ENCODE peak calls at places on chromosomes 11 and 22, in six cellular contexts. One of them, this sample, is unnamed.

GRCh38 chr22:19756288-19757128 is 4.1 kb upstream of the TBX1 start:
- DNase-seq in HCT116: peak; percentile 34
- DNase-seq in fibroblast of lung: no peak
- DNase-seq in A673: peak; percentile 40
- DNase-seq in mammary epithelial cell: peak; percentile 48
- DNase-seq in psoas muscle: no peak
- DNase-seq in this sample: peak; percentile 79

GRCh38 chr22:20024225-20025087 is 3.5 kb downstream of the TANGO2 start:
- DNase-seq in HCT116: no peak
- DNase-seq in mammary epithelial cell: no peak
- DNase-seq in A673: no peak
- DNase-seq in psoas muscle: peak; percentile 53
- DNase-seq in fibroblast of lung: no peak
- DNase-seq in this sample: no peak

GRCh38 chr11:12765428-12765827 is 91.2 kb downstream of the TEAD1 start:
- DNase-seq in psoas muscle: no peak
- DNase-seq in HCT116: no peak
- DNase-seq in mammary epithelial cell: no peak
- DNase-seq in fibroblast of lung: no peak
- DNase-seq in A673: peak; percentile 63
- DNase-seq in this sample: no peak

GRCh38 chr11:34732831-34733230 is 111.9 kb downstream of the EHF start:
- DNase-seq in mammary epithelial cell: no peak
- DNase-seq in HCT116: no peak
- DNase-seq in A673: no peak
- DNase-seq in fibroblast of lung: no peak
- DNase-seq in psoas muscle: no peak
- DNase-seq in this sample: no peak

GRCh38 chr11:61467609-61468401 is 37.9 kb downstream of the SDHAF2 start:
- DNase-seq in mammary epithelial cell: peak; percentile 27
- DNase-seq in HCT116: no peak
- DNase-seq in A673: no peak
- DNase-seq in fibroblast of lung: no peak
- DNase-seq in psoas muscle: no peak
- DNase-seq in this sample: no peak

GRCh38 chr22:46346680-46347405 is 11.3 kb downstream of the TRMU start:
- DNase-seq in HCT116: no peak
- DNase-seq in mammary epithelial cell: no peak
- DNase-seq in fibroblast of lung: no peak
- DNase-seq in psoas muscle: peak; percentile 36
- DNase-seq in A673: no peak
- DNase-seq in this sample: peak; percentile 53

GRCh38 chr11:69874984-69875673 is 55.9 kb upstream of the FGF3 start:
- DNase-seq in A673: no peak
- DNase-seq in fibroblast of lung: no peak
- DNase-seq in mammary epithelial cell: no peak
- DNase-seq in psoas muscle: no peak
- DNase-seq in HCT116: no peak
- DNase-seq in this sample: peak; percentile 20

GRCh38 chr11:102476812-102477211 is 24.2 kb upstream of the TMEM123 start:
- DNase-seq in psoas muscle: no peak
- DNase-seq in A673: no peak
- DNase-seq in mammary epithelial cell: peak; percentile 68
- DNase-seq in fibroblast of lung: no peak
- DNase-seq in HCT116: no peak
- DNase-seq in this sample: no peak

GRCh38 chr11:82998697-82999096 is 73.0 kb downstream of the RAB30 start:
- DNase-seq in A673: no peak
- DNase-seq in mammary epithelial cell: no peak
- DNase-seq in fibroblast of lung: no peak
- DNase-seq in psoas muscle: no peak
- DNase-seq in HCT116: no peak
- DNase-seq in this sample: no peak

GRCh38 chr11:7046474-7046873 is 26.2 kb downstream of the NLRP14 start:
- DNase-seq in mammary epithelial cell: peak; percentile 7
- DNase-seq in HCT116: no peak
- DNase-seq in A673: no peak
- DNase-seq in fibroblast of lung: peak; percentile 71
- DNase-seq in psoas muscle: no peak
- DNase-seq in this sample: no peak

GRCh38 chr11:23112987-23113886 is 253.0 kb upstream of the CCDC179 start:
- DNase-seq in HCT116: no peak
- DNase-seq in fibroblast of lung: peak; percentile 55
- DNase-seq in psoas muscle: no peak
- DNase-seq in mammary epithelial cell: peak; percentile 41
- DNase-seq in A673: peak; percentile 28
- DNase-seq in this sample: no peak

GRCh38 chr11:10459029-10459970 is 4.2 kb downstream of the AMPD3 start:
- DNase-seq in fibroblast of lung: no peak
- DNase-seq in HCT116: no peak
- DNase-seq in psoas muscle: no peak
- DNase-seq in mammary epithelial cell: no peak
- DNase-seq in A673: no peak
- DNase-seq in this sample: no peak

GRCh38 chr11:84865791-84866535 is 761.2 kb downstream of the DLG2 start:
- DNase-seq in psoas muscle: no peak
- DNase-seq in mammary epithelial cell: no peak
- DNase-seq in A673: no peak
- DNase-seq in fibroblast of lung: no peak
- DNase-seq in HCT116: no peak
- DNase-seq in this sample: no peak

GRCh38 chr11:37504066-37504611 is 906.1 kb upstream of the RAG2 start:
- DNase-seq in mammary epithelial cell: peak; percentile 98
- DNase-seq in fibroblast of lung: peak; percentile 98
- DNase-seq in HCT116: no peak
- DNase-seq in A673: peak; percentile 59
- DNase-seq in psoas muscle: no peak
- DNase-seq in this sample: no peak

GRCh38 chr22:30864441-30865420 is 103.8 kb downstream of the MORC2 start:
- DNase-seq in mammary epithelial cell: no peak
- DNase-seq in A673: no peak
- DNase-seq in fibroblast of lung: no peak
- DNase-seq in psoas muscle: no peak
- DNase-seq in HCT116: no peak
- DNase-seq in this sample: no peak

GRCh38 chr11:108586600-108586999 is 7.0 kb downstream of the EXPH5 start:
- DNase-seq in fibroblast of lung: no peak
- DNase-seq in mammary epithelial cell: no peak
- DNase-seq in HCT116: no peak
- DNase-seq in A673: no peak
- DNase-seq in psoas muscle: no peak
- DNase-seq in this sample: no peak

GRCh38 chr11:130666781-130667251 is 218.4 kb downstream of the ADAMTS15 start:
- DNase-seq in fibroblast of lung: peak; percentile 80
- DNase-seq in HCT116: no peak
- DNase-seq in psoas muscle: no peak
- DNase-seq in mammary epithelial cell: no peak
- DNase-seq in A673: peak; percentile 52
- DNase-seq in this sample: no peak

GRCh38 chr11:129930306-129930705 is 34.9 kb upstream of the NFRKB start:
- DNase-seq in A673: no peak
- DNase-seq in mammary epithelial cell: peak; percentile 76
- DNase-seq in HCT116: no peak
- DNase-seq in fibroblast of lung: peak; percentile 45
- DNase-seq in psoas muscle: no peak
- DNase-seq in this sample: no peak

GRCh38 chr11:6612816-6613136 is 760 bp upstream of the TAF10 start:
- DNase-seq in mammary epithelial cell: no peak
- DNase-seq in fibroblast of lung: no peak
- DNase-seq in A673: no peak
- DNase-seq in psoas muscle: peak; percentile 51
- DNase-seq in HCT116: peak; percentile 41
- DNase-seq in this sample: no peak

GRCh38 chr22:42610211-42610610 is 4.5 kb downstream of the POLDIP3 start:
- DNase-seq in psoas muscle: no peak
- DNase-seq in fibroblast of lung: no peak
- DNase-seq in A673: peak; percentile 83
- DNase-seq in HCT116: no peak
- DNase-seq in mammary epithelial cell: no peak
- DNase-seq in this sample: no peak

GRCh38 chr22:42604403-42604802 is 10.3 kb downstream of the POLDIP3 start:
- DNase-seq in fibroblast of lung: peak; percentile 59
- DNase-seq in mammary epithelial cell: no peak
- DNase-seq in A673: no peak
- DNase-seq in psoas muscle: no peak
- DNase-seq in HCT116: no peak
- DNase-seq in this sample: no peak

GRCh38 chr22:42612336-42612735 is 2.3 kb downstream of the POLDIP3 start:
- DNase-seq in fibroblast of lung: no peak
- DNase-seq in psoas muscle: no peak
- DNase-seq in A673: no peak
- DNase-seq in mammary epithelial cell: no peak
- DNase-seq in HCT116: no peak
- DNase-seq in this sample: no peak

GRCh38 chr22:42611076-42611475 is 3.6 kb downstream of the POLDIP3 start:
- DNase-seq in HCT116: no peak
- DNase-seq in A673: no peak
- DNase-seq in mammary epithelial cell: no peak
- DNase-seq in fibroblast of lung: no peak
- DNase-seq in psoas muscle: no peak
- DNase-seq in this sample: no peak

GRCh38 chr22:42608481-42609361 is 6.0 kb downstream of the POLDIP3 start:
- DNase-seq in HCT116: no peak
- DNase-seq in fibroblast of lung: peak; percentile 78
- DNase-seq in psoas muscle: no peak
- DNase-seq in mammary epithelial cell: peak; percentile 89
- DNase-seq in A673: peak; percentile 95
- DNase-seq in this sample: no peak
- H3K4me1 ChIP-seq in HCT116: peaks cover 25% of the 10 kb centered on the region
- H3K4me1 ChIP-seq in fibroblast of lung: peaks cover 35% of the 10 kb centered on the region
- H3K4me1 ChIP-seq in psoas muscle: peaks cover 51% of the 10 kb centered on the region
- H3K4me1 ChIP-seq in mammary epithelial cell: peaks cover 31% of the 10 kb centered on the region
- H3K4me1 ChIP-seq in A673: peaks cover 51% of the 10 kb centered on the region
- H3K4me1 ChIP-seq in this sample: peaks cover 74% of the 10 kb centered on the region

GRCh38 chr22:22125579-22126468 is 118.8 kb upstream of the VPREB1 start:
- DNase-seq in HCT116: no peak
- DNase-seq in psoas muscle: no peak
- DNase-seq in fibroblast of lung: no peak
- DNase-seq in mammary epithelial cell: no peak
- DNase-seq in A673: no peak
- DNase-seq in this sample: no peak

GRCh38 chr22:22127100-22127499 is 117.5 kb upstream of the VPREB1 start:
- DNase-seq in A673: no peak
- DNase-seq in psoas muscle: no peak
- DNase-seq in fibroblast of lung: no peak
- DNase-seq in mammary epithelial cell: no peak
- DNase-seq in HCT116: no peak
- DNase-seq in this sample: no peak

GRCh38 chr22:22129387-22129786 is 115.2 kb upstream of the VPREB1 start:
- DNase-seq in mammary epithelial cell: no peak
- DNase-seq in A673: no peak
- DNase-seq in HCT116: no peak
- DNase-seq in psoas muscle: no peak
- DNase-seq in fibroblast of lung: no peak
- DNase-seq in this sample: no peak

GRCh38 chr22:22130956-22131355 is 113.6 kb upstream of the VPREB1 start:
- DNase-seq in psoas muscle: no peak
- DNase-seq in HCT116: no peak
- DNase-seq in mammary epithelial cell: no peak
- DNase-seq in fibroblast of lung: no peak
- DNase-seq in A673: no peak
- DNase-seq in this sample: no peak

GRCh38 chr22:22128440-22128839 is 116.1 kb upstream of the VPREB1 start:
- DNase-seq in A673: no peak
- DNase-seq in mammary epithelial cell: no peak
- DNase-seq in fibroblast of lung: no peak
- DNase-seq in psoas muscle: no peak
- DNase-seq in HCT116: no peak
- DNase-seq in this sample: no peak
- H3K27me3 ChIP-seq in A673: peaks cover 35% of the 10 kb centered on the region
- H3K27me3 ChIP-seq in mammary epithelial cell: no peaks in the 10 kb centered on the region
- H3K27me3 ChIP-seq in fibroblast of lung: peaks cover 2% of the 10 kb centered on the region
- H3K27me3 ChIP-seq in psoas muscle: peaks cover 4% of the 10 kb centered on the region
- H3K27me3 ChIP-seq in HCT116: peaks cover 10% of the 10 kb centered on the region
- H3K27me3 ChIP-seq in this sample: peaks cover 12% of the 10 kb centered on the region

DNA sequence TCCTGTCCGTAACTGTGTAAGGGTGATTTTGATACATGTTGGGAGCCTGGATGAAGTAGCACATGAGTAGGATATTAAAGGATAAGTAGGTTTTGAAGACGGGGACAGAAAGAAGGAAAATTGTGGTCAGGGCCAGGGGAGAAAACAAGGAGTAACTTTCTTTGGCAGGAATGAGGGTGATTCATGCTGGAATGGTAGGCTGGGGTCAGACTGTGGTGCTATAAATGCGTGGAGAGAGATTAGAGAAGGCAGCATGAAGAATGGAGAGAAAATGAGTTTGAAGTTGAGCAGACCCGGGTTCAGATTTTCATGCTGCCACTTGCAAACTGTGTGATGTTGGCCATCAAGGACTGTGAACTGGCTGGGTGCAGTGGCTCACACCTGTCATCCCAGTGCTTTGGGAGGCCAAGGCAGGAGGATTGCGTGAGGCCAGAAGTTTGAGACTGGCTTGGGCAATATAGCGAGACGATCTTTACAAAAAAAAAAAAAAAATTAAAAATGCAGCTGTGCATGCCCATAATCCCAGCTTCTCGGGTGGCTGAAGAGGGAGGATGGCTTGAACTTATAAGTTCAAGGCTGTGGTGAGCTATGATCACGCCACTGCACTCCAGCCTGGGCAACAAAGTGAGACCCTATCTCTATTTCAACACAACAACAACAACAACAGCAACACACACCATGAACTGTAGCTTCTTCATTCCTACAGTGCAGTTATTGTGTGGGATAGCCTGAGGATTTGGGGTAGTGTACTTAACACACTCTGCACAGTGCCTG is 22.3 kb downstream of the ZBTB16 start:
- DNase-seq in fibroblast of lung: peak; percentile 71
- DNase-seq in A673: no peak
- DNase-seq in psoas muscle: peak; percentile 49
- DNase-seq in HCT116: no peak
- DNase-seq in mammary epithelial cell: no peak
- DNase-seq in this sample: no peak
- H3K4me1 ChIP-seq in fibroblast of lung: no peaks in the 10 kb centered on the region
- H3K4me1 ChIP-seq in A673: peaks cover 52% of the 10 kb centered on the region
- H3K4me1 ChIP-seq in psoas muscle: peaks cover 100% of the 10 kb centered on the region
- H3K4me1 ChIP-seq in HCT116: no peaks in the 10 kb centered on the region
- H3K4me1 ChIP-seq in mammary epithelial cell: no peaks in the 10 kb centered on the region
- H3K4me1 ChIP-seq in this sample: peaks cover 100% of the 10 kb centered on the region

DNA sequence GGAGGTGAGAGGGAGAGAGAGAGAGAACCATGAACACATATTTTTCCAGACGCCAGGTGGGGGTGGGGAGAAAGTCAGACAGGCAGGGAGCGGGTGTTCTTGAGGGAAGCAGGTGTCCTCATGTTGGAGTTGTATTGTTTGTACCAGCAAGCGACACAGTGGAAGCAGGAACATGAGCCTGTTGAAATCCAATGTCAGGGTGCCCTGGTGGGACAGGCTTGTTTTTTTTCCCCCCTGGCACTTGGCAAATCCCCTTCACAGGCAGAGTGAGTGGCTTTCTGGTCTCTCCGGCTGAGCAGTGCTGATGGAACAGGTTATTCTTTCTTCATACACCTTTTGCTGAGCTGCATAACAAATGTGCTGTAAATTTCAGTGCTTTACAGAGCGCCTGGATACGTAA is 125.6 kb downstream of the GRIK4 start:
- DNase-seq in A673: no peak
- DNase-seq in psoas muscle: no peak
- DNase-seq in HCT116: no peak
- DNase-seq in mammary epithelial cell: no peak
- DNase-seq in fibroblast of lung: no peak
- DNase-seq in this sample: no peak
- H3K27me3 ChIP-seq in A673: peaks cover 16% of the 10 kb centered on the region
- H3K27me3 ChIP-seq in psoas muscle: no peaks in the 10 kb centered on the region
- H3K27me3 ChIP-seq in HCT116: no peaks in the 10 kb centered on the region
- H3K27me3 ChIP-seq in mammary epithelial cell: no peaks in the 10 kb centered on the region
- H3K27me3 ChIP-seq in fibroblast of lung: no peaks in the 10 kb centered on the region
- H3K27me3 ChIP-seq in this sample: peaks cover 3% of the 10 kb centered on the region

GRCh38 chr11:2267871-2268825 is 2.2 kb downstream of the ASCL2 start:
- DNase-seq in psoas muscle: peak; percentile 26
- DNase-seq in HCT116: no peak
- DNase-seq in fibroblast of lung: no peak
- DNase-seq in mammary epithelial cell: no peak
- DNase-seq in A673: no peak
- DNase-seq in this sample: no peak
- H3K4me1 ChIP-seq in psoas muscle: peaks cover 4% of the 10 kb centered on the region
- H3K4me1 ChIP-seq in HCT116: no peaks in the 10 kb centered on the region
- H3K4me1 ChIP-seq in fibroblast of lung: no peaks in the 10 kb centered on the region
- H3K4me1 ChIP-seq in mammary epithelial cell: peaks cover 18% of the 10 kb centered on the region
- H3K4me1 ChIP-seq in A673: no peaks in the 10 kb centered on the region
- H3K4me1 ChIP-seq in this sample: peaks cover 31% of the 10 kb centered on the region